ENCODE peak calls at places on chromosomes 2 and 18, in four cellular contexts. One of them, this sample, is unnamed.

GRCh38 chr2:30172622-30173021 is 25.8 kb downstream of the YPEL5 start:
- DNase-seq in lower lobe of right lung: no peak
- DNase-seq in MM.1S: no peak
- DNase-seq in NCI-H146: no peak
- DNase-seq in this sample: no peak

GRCh38 chr2:236073246-236073645 is 94.9 kb downstream of the GBX2 start:
- DNase-seq in NCI-H146: no peak
- DNase-seq in lower lobe of right lung: no peak
- DNase-seq in MM.1S: no peak
- DNase-seq in this sample: no peak

GRCh38 chr2:189293164-189293563 is 113.6 kb upstream of the COL5A2 start:
- DNase-seq in NCI-H146: no peak
- DNase-seq in lower lobe of right lung: no peak
- DNase-seq in MM.1S: no peak
- DNase-seq in this sample: no peak

GRCh38 chr2:221997100-221997499 is 301.7 kb downstream of the PAX3 start:
- DNase-seq in MM.1S: no peak
- DNase-seq in lower lobe of right lung: no peak
- DNase-seq in NCI-H146: no peak
- DNase-seq in this sample: no peak

GRCh38 chr2:10323535-10323934 is 20.8 kb downstream of the HPCAL1 start:
- DNase-seq in lower lobe of right lung: no peak
- DNase-seq in MM.1S: no peak
- DNase-seq in NCI-H146: no peak
- DNase-seq in this sample: no peak

GRCh38 chr2:1910562-1911256 is 166.4 kb upstream of the PXDN start:
- DNase-seq in MM.1S: no peak
- DNase-seq in NCI-H146: no peak
- DNase-seq in lower lobe of right lung: no peak
- DNase-seq in this sample: no peak

GRCh38 chr18:8744038-8744437 is 38.7 kb downstream of the MTCL1 start:
- DNase-seq in NCI-H146: no peak
- DNase-seq in MM.1S: no peak
- DNase-seq in lower lobe of right lung: no peak
- DNase-seq in this sample: no peak

GRCh38 chr2:138267161-138267901 is 234.2 kb upstream of the SPOPL start:
- DNase-seq in MM.1S: no peak
- DNase-seq in NCI-H146: no peak
- DNase-seq in lower lobe of right lung: no peak
- DNase-seq in this sample: no peak

GRCh38 chr2:28654981-28655322 is 96.7 kb upstream of the PPP1CB start:
- DNase-seq in MM.1S: no peak
- DNase-seq in NCI-H146: no peak
- DNase-seq in lower lobe of right lung: no peak
- DNase-seq in this sample: no peak